ENCODE peak calls at places on chromosomes 16 and 17, in five cellular contexts. K is WTC11, O is H1, P is K562, Y is GM12878. D is an unnamed sample.

GRCh38 chr16:76614255-76614654 is 337.1 kb downstream of the CNTNAP4 start:
- DNase-seq in P (no peak), Y (no peak), K (no peak), O (no peak), D (no peak)

GRCh38 chr17:65074778-65075250 is 18.3 kb upstream of the GNA13 start:
- DNase-seq in Y (no peak), P (peak), O (no peak), K (no peak), D (peak)

GRCh38 chr16:22878955-22879354 is 65.0 kb downstream of the HS3ST2 start:
- DNase-seq in K (no peak), P (no peak), Y (no peak), O (peak), D (no peak)

GRCh38 chr17:55005520-55005919 is 37.0 kb downstream of the STXBP4 start:
- DNase-seq in K (peak), Y (no peak), O (no peak), P (peak), D (peak)

GRCh38 chr16:75860654-75861053 is 134.4 kb upstream of the CPHXL start:
- DNase-seq in P (peak), O (no peak), K (no peak), Y (no peak), D (peak)

GRCh38 chr16:77993111-77993571 is 29.2 kb upstream of the CLEC3A start:
- DNase-seq in P (no peak), K (no peak), Y (no peak), O (no peak), D (no peak)

GRCh38 chr16:24282129-24282528 is 26.0 kb downstream of the CACNG3 start:
- DNase-seq in O (no peak), P (no peak), K (no peak), Y (no peak), D (no peak)

GRCh38 chr16:70685938-70686375 is at the start of gene MTSS2:
- DNase-seq in P (peak), Y (no peak), K (peak), O (peak), D (peak)

GRCh38 chr17:46832945-46833839 is 14.7 kb upstream of the WNT3 start:
- DNase-seq in P (peak), Y (no peak), K (no peak), O (no peak), D (peak)

GRCh38 chr17:13008461-13008860 is 9.4 kb downstream of the ELAC2 start:
- DNase-seq in Y (no peak), P (no peak), O (no peak), K (no peak), D (no peak)

GRCh38 chr17:64154321-64155089 is 24.6 kb upstream of the ERN1 start:
- DNase-seq in O (no peak), Y (no peak), P (no peak), K (no peak), D (no peak)

GRCh38 chr17:55722742-55723487 is at the start of gene TMEM100:
- DNase-seq in Y (no peak), O (no peak), P (peak), K (no peak), D (no peak)

GRCh38 chr16:31344712-31345111 is 10.3 kb upstream of the ITGAX start:
- DNase-seq in Y (peak), P (no peak), O (no peak), K (no peak), D (peak)

GRCh38 chr17:78362671-78363070 is 2.8 kb upstream of the SOCS3 start:
- DNase-seq in K (no peak), Y (no peak), O (no peak), P (no peak), D (no peak)

GRCh38 chr16:68781784-68782183 is 44.7 kb downstream of the CDH1 start:
- DNase-seq in K (no peak), O (no peak), Y (no peak), P (no peak), D (no peak)

GRCh38 chr16:69476920-69477418 is 52.5 kb downstream of the CYB5B start:
- DNase-seq in O (no peak), K (no peak), P (peak), Y (no peak), D (peak)

GRCh38 chr16:71358464-71359031 is at the start of gene CALB2:
- DNase-seq in Y (no peak), K (peak), P (peak), O (peak), D (peak)

GRCh38 chr17:31072186-31072585 is 22.6 kb upstream of the NF1 start:
- DNase-seq in Y (no peak), O (no peak), P (no peak), K (no peak), D (no peak)

GRCh38 chr16:20798364-20798763 is 7.9 kb downstream of the ERI2 start:
- DNase-seq in Y (no peak), P (no peak), K (no peak), O (no peak), D (no peak)

GRCh38 chr16:82788225-82788624 is 161.5 kb downstream of the CDH13 start:
- DNase-seq in O (no peak), K (no peak), P (no peak), Y (no peak), D (no peak)

GRCh38 chr17:79461041-79461440 is 149.8 kb downstream of the RBFOX3 start:
- DNase-seq in O (no peak), K (no peak), P (no peak), Y (no peak), D (no peak)

GRCh38 chr16:8660841-8661301 is 13.5 kb upstream of the ABAT start:
- DNase-seq in Y (no peak), K (peak), O (peak), P (peak), D (peak)

GRCh38 chr17:66302761-66303626 is 581 bp downstream of the PRKCA start:
- DNase-seq in K (peak), Y (no peak), O (peak), P (peak), D (peak)

GRCh38 chr17:61723183-61723582 is 132.2 kb upstream of the NACA2 start:
- DNase-seq in Y (no peak), O (no peak), P (no peak), K (no peak), D (peak)
- TF ChIP-seq ATF2 in Y (no peak), O (no peak), P (no peak), K (no peak), D (no peak)

DNA sequence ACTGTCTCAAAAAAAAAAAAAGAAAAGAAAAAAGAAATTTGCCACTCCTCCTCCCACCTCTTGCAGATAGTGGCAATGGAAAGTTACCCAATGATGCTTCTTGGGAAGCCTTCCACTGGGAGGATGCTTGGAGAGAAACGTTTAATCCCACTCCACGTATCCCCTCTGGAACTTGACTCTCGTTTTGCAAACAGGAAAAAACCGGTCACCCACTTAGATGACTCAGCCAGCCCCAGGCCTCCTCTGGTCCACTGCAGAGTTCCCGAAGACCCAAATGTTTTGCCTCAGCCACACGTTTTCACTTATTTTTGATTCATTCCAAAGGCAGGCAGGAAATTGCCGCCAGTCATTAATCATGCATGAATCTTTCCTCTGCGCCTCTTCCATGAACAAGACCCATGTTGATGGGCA is 9.3 kb upstream of the TNFRSF17 start:
- DNase-seq in O (no peak), Y (no peak), P (peak), K (no peak), D (no peak)
- TF ChIP-seq ATF2 in O (no peak), Y (no peak), P (no peak), K (no peak), D (no peak)

DNA sequence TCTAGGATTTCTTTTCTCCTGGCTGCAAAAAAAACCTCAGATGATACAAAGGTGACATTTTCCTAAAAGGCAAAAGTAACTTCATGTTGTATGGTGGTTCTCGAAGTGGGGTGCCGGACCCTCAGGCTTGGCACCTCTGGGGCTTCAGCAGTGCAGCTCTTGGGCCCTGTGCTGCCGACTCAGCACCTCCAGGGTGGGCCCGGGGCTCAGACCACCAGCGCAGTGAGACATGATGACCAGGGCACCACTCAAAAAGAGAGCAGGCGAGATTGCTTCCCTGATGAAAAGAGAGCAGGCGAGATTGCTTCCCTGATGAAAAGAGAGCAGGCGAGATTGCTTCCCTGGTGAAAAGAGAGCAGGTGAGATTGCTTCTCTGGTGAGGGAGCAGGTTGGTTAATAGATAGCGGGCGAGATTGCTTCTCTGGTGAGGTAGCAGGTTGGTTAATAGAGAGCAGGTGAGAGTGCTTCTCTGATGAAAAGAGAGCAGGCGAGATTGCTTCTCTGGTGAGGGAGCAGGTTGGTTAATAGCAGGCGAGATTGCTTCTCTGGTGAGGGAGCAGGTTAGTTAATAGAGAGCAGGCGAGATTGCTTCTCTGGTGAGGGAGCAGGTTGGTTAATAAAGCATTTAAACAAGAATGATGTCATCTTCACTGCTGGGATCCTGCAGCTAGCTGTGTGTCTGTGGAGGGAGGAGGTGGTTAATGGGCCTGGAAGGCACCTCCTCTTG is 98.8 kb upstream of the ZNF750 start:
- DNase-seq in O (no peak), Y (no peak), K (peak), P (no peak), D (no peak)
- TF ChIP-seq ATF2 in O (no peak), Y (no peak), K (no peak), P (no peak), D (no peak)

DNA sequence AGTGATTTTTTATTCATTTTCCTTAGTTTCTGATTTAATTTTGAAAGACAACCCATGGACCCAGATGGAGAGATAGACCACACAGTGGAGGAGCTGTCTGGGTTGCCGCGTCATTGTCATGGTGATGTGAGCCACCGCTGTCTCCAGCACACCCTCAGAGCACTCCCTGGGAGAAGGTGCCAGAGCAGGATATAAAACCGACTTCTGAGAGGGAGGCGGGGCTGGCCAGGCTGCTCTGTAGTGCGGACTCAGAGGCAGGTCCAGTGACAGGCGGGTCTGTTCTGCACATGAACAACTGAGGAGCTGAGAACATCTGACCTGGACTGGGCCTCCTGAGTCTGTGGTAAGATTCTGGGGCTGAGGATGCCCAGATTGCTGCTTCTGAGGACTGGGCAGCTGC is 216.3 kb upstream of the NLRP1 start:
- DNase-seq in O (no peak), Y (no peak), P (no peak), K (peak), D (no peak)
- TF ChIP-seq ATF2 in O (no peak), Y (no peak), P (no peak), K (no peak), D (no peak)

GRCh38 chr16:85159226-85159980 is 47.1 kb upstream of the CIBAR2 start:
- DNase-seq in K (no peak), O (no peak), P (no peak), Y (no peak), D (peak)
- TF ChIP-seq ATF2 in K (no peak), O (no peak), P (no peak), Y (no peak), D (peak)

GRCh38 chr17:76938009-76938408 is 69.8 kb downstream of the MGAT5B start:
- DNase-seq in O (no peak), P (no peak), K (no peak), Y (no peak), D (no peak)
- TF ChIP-seq ATF2 in O (no peak), P (no peak), K (no peak), Y (no peak), D (no peak)

DNA sequence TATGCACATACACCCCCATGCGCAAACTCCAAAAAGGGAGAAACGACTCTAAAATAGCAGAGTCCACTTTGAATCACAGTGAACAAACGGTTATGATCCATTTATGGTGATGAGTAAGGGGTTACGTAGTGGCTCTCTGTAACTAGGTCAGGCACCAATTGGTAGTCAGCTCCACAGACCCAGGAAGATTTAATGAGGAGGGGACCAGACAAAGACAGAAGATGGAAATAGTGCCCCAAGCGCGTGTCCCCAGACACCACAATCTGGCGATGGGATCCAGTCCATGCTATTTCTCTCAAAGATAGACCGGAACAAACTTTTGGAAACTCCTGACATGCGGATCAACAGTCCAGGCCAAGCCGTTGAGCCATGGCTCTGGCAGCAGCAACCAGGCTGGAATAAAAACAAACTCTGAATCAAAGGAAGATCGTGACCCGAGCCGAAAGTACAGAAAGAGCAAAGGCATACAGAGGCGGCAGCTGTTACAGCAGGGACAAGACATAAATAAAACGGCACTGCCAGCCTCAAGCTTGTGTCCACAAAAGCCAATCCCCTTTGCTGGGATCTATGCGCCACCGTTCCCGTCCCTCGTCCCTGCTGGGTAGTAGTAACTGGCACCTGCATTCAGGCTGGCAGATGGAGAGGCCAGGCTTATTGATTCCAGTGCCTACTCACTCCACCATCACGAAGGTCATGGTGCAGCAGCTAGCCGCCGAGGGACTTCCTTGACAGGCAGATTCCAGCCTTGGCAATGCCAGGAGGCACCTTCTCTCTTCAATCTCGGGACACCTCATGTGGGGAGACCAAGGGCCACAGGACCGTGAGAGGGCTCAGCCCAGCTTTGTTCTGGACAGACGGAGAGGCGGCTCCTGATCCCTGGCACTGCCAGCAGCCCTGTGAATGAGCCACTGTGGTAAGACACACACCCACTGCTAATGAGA is 50.2 kb downstream of the CDH11 start:
- DNase-seq in Y (no peak), K (no peak), O (no peak), P (no peak), D (no peak)
- TF ChIP-seq ATF2 in Y (no peak), K (no peak), O (no peak), P (no peak), D (no peak)

DNA sequence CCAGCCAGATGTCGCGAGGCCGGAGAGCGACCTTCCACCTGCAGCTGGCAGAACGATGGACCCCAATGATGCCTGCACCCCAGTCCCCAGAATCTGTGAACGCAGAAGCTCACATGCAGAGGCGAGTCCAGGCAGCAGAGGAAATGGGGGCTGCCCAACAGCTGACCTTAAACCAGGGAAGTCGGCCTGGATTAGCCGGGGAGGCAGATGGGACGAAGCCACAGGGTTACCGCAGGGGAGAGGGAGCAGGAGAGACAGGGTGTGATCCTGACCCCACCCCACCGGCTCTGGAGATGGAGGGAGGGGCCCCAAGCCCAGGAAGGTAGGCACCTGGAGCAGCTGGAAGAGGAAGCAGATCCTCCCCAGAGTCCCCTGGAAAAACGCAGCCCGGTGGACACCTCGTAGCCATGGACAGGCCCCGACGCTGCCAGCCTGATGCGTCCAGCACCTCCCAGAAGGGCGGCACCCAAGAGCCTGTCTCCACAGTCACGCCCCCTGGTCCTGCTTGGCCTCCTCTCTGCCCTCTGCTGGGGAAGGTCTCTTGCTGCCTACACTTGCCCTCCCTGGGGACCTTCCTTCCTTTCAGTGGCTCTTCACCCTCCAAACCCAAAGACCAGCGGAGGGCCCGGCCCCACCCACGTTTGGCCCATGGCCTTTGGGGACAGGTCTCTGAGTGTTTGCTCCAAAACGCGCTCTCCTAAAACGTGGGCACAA is 37.3 kb downstream of the PIEZO1 start:
- DNase-seq in O (peak), P (peak), Y (no peak), K (peak), D (peak)
- TF ChIP-seq ATF2 in O (no peak), P (no peak), Y (no peak), K (no peak), D (no peak)

GRCh38 chr16:13343981-13344380 is 442.6 kb downstream of the SHISA9 start:
- DNase-seq in P (no peak), K (no peak), Y (no peak), O (no peak), D (no peak)
- TF ChIP-seq ATF2 in P (no peak), K (no peak), Y (no peak), O (no peak), D (no peak)

GRCh38 chr17:15913826-15914225 is 31.1 kb upstream of the ADORA2B start:
- DNase-seq in K (no peak), O (no peak), Y (no peak), P (no peak), D (no peak)

GRCh38 chr17:15912416-15912955 is 32.4 kb upstream of the ADORA2B start:
- DNase-seq in Y (no peak), O (no peak), K (peak), P (no peak), D (no peak)

GRCh38 chr17:15917021-15917438 is 27.9 kb upstream of the ADORA2B start:
- DNase-seq in Y (no peak), P (no peak), O (no peak), K (peak), D (no peak)

GRCh38 chr17:15915996-15916395 is 28.9 kb upstream of the ADORA2B start:
- DNase-seq in Y (no peak), K (peak), P (no peak), O (no peak), D (no peak)

DNA sequence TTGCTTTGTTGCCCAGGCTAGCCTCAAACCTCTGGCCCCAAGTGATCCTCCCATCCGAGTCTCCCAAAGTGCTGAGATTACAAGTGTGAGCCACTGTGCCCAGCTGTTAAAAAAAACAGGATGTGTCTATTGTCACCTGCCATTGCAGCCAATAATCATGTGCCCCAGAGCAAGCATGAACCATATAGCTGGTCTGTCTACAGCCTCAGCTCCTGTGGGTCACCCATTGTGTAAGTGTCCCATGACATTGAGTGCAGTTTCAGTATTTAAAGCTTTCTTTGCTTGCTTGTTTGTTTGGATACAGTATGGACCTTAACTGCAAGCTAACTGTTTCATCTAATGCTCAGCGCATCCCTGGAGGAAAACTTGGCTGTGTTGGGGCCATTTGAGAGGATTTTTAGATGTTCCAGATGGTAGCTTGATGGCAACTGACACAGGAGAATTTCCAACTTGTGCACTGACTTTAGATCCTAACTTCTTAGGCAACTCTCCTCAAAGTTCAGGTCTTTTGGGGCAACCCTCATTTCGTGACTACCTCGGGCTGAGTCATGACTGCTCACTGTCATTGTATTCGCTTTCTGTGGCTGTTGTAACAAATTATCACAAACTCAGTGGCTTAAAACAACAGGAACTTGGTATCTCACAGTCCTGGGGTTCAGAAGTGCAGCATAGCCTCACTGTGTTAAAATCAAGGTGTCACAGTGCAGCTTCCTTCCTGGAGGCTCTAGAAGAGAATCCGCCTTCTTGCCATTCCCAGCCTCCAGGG is 30.3 kb upstream of the ADORA2B start:
- DNase-seq in O (no peak), P (no peak), K (peak), Y (no peak), D (no peak)
- TF ChIP-seq ATF2 in O (no peak), P (no peak), K (no peak), Y (no peak), D (no peak)